ENCODE peak calls at places on chromosomes 16 and 17, in seven cellular contexts. One of them, this sample, is unnamed.

GRCh38 chr17:61659437-61659836 is 68.4 kb upstream of the NACA2 start:
- DNase-seq in K562: no peak
- DNase-seq in body of pancreas: no peak
- DNase-seq in endothelial cell: no peak
- DNase-seq in lung: no peak
- DNase-seq in CD8-positive, alpha-beta T cell: no peak
- DNase-seq in mucosa of descending colon: no peak
- DNase-seq in this sample: no peak

GRCh38 chr16:54059319-54059718 is 227.3 kb downstream of the IRX3 start:
- DNase-seq in body of pancreas: no peak
- DNase-seq in lung: no peak
- DNase-seq in mucosa of descending colon: no peak
- DNase-seq in K562: no peak
- DNase-seq in endothelial cell: no peak
- DNase-seq in CD8-positive, alpha-beta T cell: no peak
- DNase-seq in this sample: no peak

GRCh38 chr16:17223576-17223975 is 247.2 kb downstream of the XYLT1 start:
- DNase-seq in mucosa of descending colon: no peak
- DNase-seq in body of pancreas: no peak
- DNase-seq in K562: no peak
- DNase-seq in CD8-positive, alpha-beta T cell: no peak
- DNase-seq in endothelial cell: no peak
- DNase-seq in lung: no peak
- DNase-seq in this sample: no peak

GRCh38 chr17:38350035-38350434 is 1.6 kb upstream of the SOCS7 start:
- DNase-seq in mucosa of descending colon: no peak
- DNase-seq in CD8-positive, alpha-beta T cell: no peak
- DNase-seq in lung: no peak
- DNase-seq in body of pancreas: no peak
- DNase-seq in K562: no peak
- DNase-seq in endothelial cell: no peak
- DNase-seq in this sample: no peak

GRCh38 chr16:81831722-81832126 is 52.6 kb downstream of the PLCG2 start:
- DNase-seq in endothelial cell: peak
- DNase-seq in lung: peak
- DNase-seq in CD8-positive, alpha-beta T cell: peak
- DNase-seq in body of pancreas: peak
- DNase-seq in mucosa of descending colon: peak
- DNase-seq in K562: peak
- DNase-seq in this sample: no peak

GRCh38 chr17:18138065-18138749 is 29.7 kb downstream of the MYO15A start:
- DNase-seq in CD8-positive, alpha-beta T cell: no peak
- DNase-seq in lung: no peak
- DNase-seq in K562: no peak
- DNase-seq in body of pancreas: no peak
- DNase-seq in mucosa of descending colon: no peak
- DNase-seq in endothelial cell: no peak
- DNase-seq in this sample: no peak

GRCh38 chr16:67284699-67285646 is 5.6 kb downstream of the PLEKHG4 start:
- DNase-seq in mucosa of descending colon: peak
- DNase-seq in body of pancreas: peak
- DNase-seq in endothelial cell: peak
- DNase-seq in CD8-positive, alpha-beta T cell: no peak
- DNase-seq in lung: peak
- DNase-seq in K562: peak
- DNase-seq in this sample: peak

GRCh38 chr17:38579934-38580333 is 25.8 kb downstream of the SRCIN1 start:
- DNase-seq in lung: no peak
- DNase-seq in mucosa of descending colon: no peak
- DNase-seq in endothelial cell: peak
- DNase-seq in body of pancreas: peak
- DNase-seq in CD8-positive, alpha-beta T cell: no peak
- DNase-seq in K562: peak
- DNase-seq in this sample: no peak

GRCh38 chr17:12734852-12735430 is 54.4 kb upstream of the ARHGAP44 start:
- DNase-seq in K562: no peak
- DNase-seq in body of pancreas: no peak
- DNase-seq in endothelial cell: no peak
- DNase-seq in mucosa of descending colon: no peak
- DNase-seq in CD8-positive, alpha-beta T cell: no peak
- DNase-seq in lung: no peak
- DNase-seq in this sample: no peak

GRCh38 chr17:77943971-77944370 is 14.5 kb upstream of the TNRC6C start:
- DNase-seq in endothelial cell: no peak
- DNase-seq in CD8-positive, alpha-beta T cell: no peak
- DNase-seq in K562: no peak
- DNase-seq in body of pancreas: no peak
- DNase-seq in mucosa of descending colon: no peak
- DNase-seq in lung: no peak
- DNase-seq in this sample: no peak

GRCh38 chr16:69654280-69654931 is 72.0 kb downstream of the NQO1 start:
- DNase-seq in endothelial cell: no peak
- DNase-seq in K562: no peak
- DNase-seq in mucosa of descending colon: no peak
- DNase-seq in CD8-positive, alpha-beta T cell: no peak
- DNase-seq in body of pancreas: no peak
- DNase-seq in lung: no peak
- DNase-seq in this sample: no peak

GRCh38 chr16:3113765-3114479 is 1.5 kb downstream of the ZNF205 start:
- DNase-seq in K562: peak
- DNase-seq in CD8-positive, alpha-beta T cell: no peak
- DNase-seq in mucosa of descending colon: no peak
- DNase-seq in endothelial cell: no peak
- DNase-seq in lung: no peak
- DNase-seq in body of pancreas: no peak
- DNase-seq in this sample: no peak

GRCh38 chr16:85462405-85463227 is 150.5 kb upstream of the GSE1 start:
- DNase-seq in CD8-positive, alpha-beta T cell: no peak
- DNase-seq in endothelial cell: no peak
- DNase-seq in K562: peak
- DNase-seq in mucosa of descending colon: no peak
- DNase-seq in body of pancreas: peak
- DNase-seq in lung: no peak
- DNase-seq in this sample: no peak

GRCh38 chr16:4580245-4580644 is 24.1 kb downstream of the C16orf96 start:
- DNase-seq in endothelial cell: no peak
- DNase-seq in CD8-positive, alpha-beta T cell: no peak
- DNase-seq in K562: peak
- DNase-seq in mucosa of descending colon: no peak
- DNase-seq in lung: no peak
- DNase-seq in body of pancreas: peak
- DNase-seq in this sample: no peak

GRCh38 chr17:12745481-12745880 is 43.8 kb upstream of the ARHGAP44 start:
- DNase-seq in endothelial cell: no peak
- DNase-seq in mucosa of descending colon: peak
- DNase-seq in body of pancreas: no peak
- DNase-seq in lung: no peak
- DNase-seq in K562: no peak
- DNase-seq in CD8-positive, alpha-beta T cell: no peak
- DNase-seq in this sample: no peak

GRCh38 chr17:39553326-39553945 is 54.3 kb downstream of the NEUROD2 start:
- DNase-seq in endothelial cell: no peak
- DNase-seq in CD8-positive, alpha-beta T cell: no peak
- DNase-seq in lung: no peak
- DNase-seq in mucosa of descending colon: no peak
- DNase-seq in K562: no peak
- DNase-seq in body of pancreas: no peak
- DNase-seq in this sample: no peak

GRCh38 chr17:17205368-17206148 is 575 bp downstream of the PLD6 start:
- DNase-seq in lung: peak
- DNase-seq in endothelial cell: no peak
- DNase-seq in body of pancreas: peak
- DNase-seq in K562: peak
- DNase-seq in CD8-positive, alpha-beta T cell: no peak
- DNase-seq in mucosa of descending colon: peak
- DNase-seq in this sample: no peak

GRCh38 chr16:85819245-85819644 is 19.8 kb downstream of the COX4I1 start:
- DNase-seq in K562: peak
- DNase-seq in mucosa of descending colon: peak
- DNase-seq in CD8-positive, alpha-beta T cell: peak
- DNase-seq in endothelial cell: peak
- DNase-seq in body of pancreas: peak
- DNase-seq in lung: peak
- DNase-seq in this sample: peak

GRCh38 chr17:40558651-40559015 is 6.6 kb downstream of the CCR7 start:
- DNase-seq in mucosa of descending colon: no peak
- DNase-seq in K562: no peak
- DNase-seq in body of pancreas: no peak
- DNase-seq in lung: no peak
- DNase-seq in endothelial cell: no peak
- DNase-seq in CD8-positive, alpha-beta T cell: no peak
- DNase-seq in this sample: peak

GRCh38 chr17:27361695-27362094 is 67.8 kb downstream of the WSB1 start:
- DNase-seq in lung: no peak
- DNase-seq in body of pancreas: no peak
- DNase-seq in K562: no peak
- DNase-seq in mucosa of descending colon: no peak
- DNase-seq in endothelial cell: no peak
- DNase-seq in CD8-positive, alpha-beta T cell: no peak
- DNase-seq in this sample: no peak

GRCh38 chr16:55283776-55284717 is 40.0 kb upstream of the IRX6 start:
- DNase-seq in endothelial cell: no peak
- DNase-seq in mucosa of descending colon: no peak
- DNase-seq in lung: no peak
- DNase-seq in body of pancreas: no peak
- DNase-seq in K562: no peak
- DNase-seq in CD8-positive, alpha-beta T cell: no peak
- DNase-seq in this sample: no peak

GRCh38 chr16:11757671-11758545 is 15.3 kb upstream of the TXNDC11 start:
- DNase-seq in body of pancreas: no peak
- DNase-seq in mucosa of descending colon: peak
- DNase-seq in K562: no peak
- DNase-seq in endothelial cell: no peak
- DNase-seq in CD8-positive, alpha-beta T cell: no peak
- DNase-seq in lung: no peak
- DNase-seq in this sample: no peak

DNA sequence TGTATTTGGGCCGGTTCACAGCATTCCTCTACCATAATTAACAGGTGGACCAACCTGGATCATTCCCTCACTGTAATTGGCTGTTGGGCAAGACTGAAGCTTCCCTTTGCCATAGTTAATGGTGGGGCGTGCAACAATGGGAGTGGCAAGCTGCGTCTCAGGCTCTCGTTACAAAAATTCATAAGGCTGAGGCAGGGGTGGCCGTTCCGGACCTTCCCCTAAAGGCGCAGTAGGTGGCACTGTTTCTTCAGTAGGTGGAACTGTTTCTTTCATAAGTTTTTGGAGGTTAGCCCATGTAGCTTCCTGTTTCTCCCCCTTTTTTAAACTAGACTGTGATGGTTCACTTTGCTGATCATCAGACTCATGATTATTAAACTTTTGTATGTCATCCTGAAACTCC is 17.0 kb upstream of the TMC5 start:
- DNase-seq in body of pancreas: peak
- DNase-seq in lung: no peak
- DNase-seq in endothelial cell: no peak
- DNase-seq in mucosa of descending colon: no peak
- DNase-seq in CD8-positive, alpha-beta T cell: no peak
- DNase-seq in K562: no peak
- DNase-seq in this sample: no peak
- TF ChIP-seq CTCF in body of pancreas: no peak
- TF ChIP-seq CTCF in lung: no peak
- TF ChIP-seq CTCF in endothelial cell: no peak
- TF ChIP-seq CTCF in mucosa of descending colon: no peak
- TF ChIP-seq CTCF in CD8-positive, alpha-beta T cell: no peak
- TF ChIP-seq CTCF in K562: peak
- TF ChIP-seq CTCF in this sample: no peak

DNA sequence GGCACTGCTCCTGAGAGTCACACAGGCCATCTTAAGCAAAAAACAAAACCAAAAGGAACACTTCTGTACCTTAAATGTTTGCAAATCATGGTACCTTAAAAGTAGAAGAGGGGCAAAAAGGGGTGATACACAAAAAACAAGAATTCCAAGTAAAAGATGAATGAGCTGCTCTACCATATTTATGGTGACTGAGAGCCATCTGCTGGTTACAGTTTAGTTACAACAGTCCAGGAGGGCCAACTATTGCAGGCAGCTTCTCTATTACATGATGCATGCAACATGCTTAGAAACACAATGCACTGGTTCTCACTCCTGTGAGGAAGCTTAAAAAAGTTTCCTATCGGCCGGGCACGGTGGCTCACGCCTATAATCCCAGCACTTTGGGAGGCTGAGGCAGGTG is 53.5 kb downstream of the STX8 start:
- DNase-seq in body of pancreas: no peak
- DNase-seq in lung: no peak
- DNase-seq in CD8-positive, alpha-beta T cell: no peak
- DNase-seq in K562: peak
- DNase-seq in endothelial cell: peak
- DNase-seq in mucosa of descending colon: peak
- DNase-seq in this sample: no peak
- TF ChIP-seq CTCF in body of pancreas: peak
- TF ChIP-seq CTCF in lung: peak
- TF ChIP-seq CTCF in CD8-positive, alpha-beta T cell: no peak
- TF ChIP-seq CTCF in K562: peak
- TF ChIP-seq CTCF in endothelial cell: no peak
- TF ChIP-seq CTCF in mucosa of descending colon: no peak
- TF ChIP-seq CTCF in this sample: peak

GRCh38 chr17:67619555-67619954 is 98.2 kb upstream of the NOL11 start:
- DNase-seq in CD8-positive, alpha-beta T cell: no peak
- DNase-seq in body of pancreas: no peak
- DNase-seq in endothelial cell: no peak
- DNase-seq in K562: no peak
- DNase-seq in lung: no peak
- DNase-seq in mucosa of descending colon: no peak
- DNase-seq in this sample: no peak
- TF ChIP-seq CTCF in CD8-positive, alpha-beta T cell: no peak
- TF ChIP-seq CTCF in body of pancreas: no peak
- TF ChIP-seq CTCF in endothelial cell: no peak
- TF ChIP-seq CTCF in K562: no peak
- TF ChIP-seq CTCF in lung: no peak
- TF ChIP-seq CTCF in mucosa of descending colon: no peak
- TF ChIP-seq CTCF in this sample: no peak

GRCh38 chr17:82101767-82102679 is 4.0 kb upstream of the FASN start:
- DNase-seq in body of pancreas: peak
- DNase-seq in endothelial cell: no peak
- DNase-seq in mucosa of descending colon: no peak
- DNase-seq in lung: no peak
- DNase-seq in CD8-positive, alpha-beta T cell: no peak
- DNase-seq in K562: no peak
- DNase-seq in this sample: no peak
- TF ChIP-seq CTCF in body of pancreas: no peak
- TF ChIP-seq CTCF in endothelial cell: no peak
- TF ChIP-seq CTCF in mucosa of descending colon: no peak
- TF ChIP-seq CTCF in lung: no peak
- TF ChIP-seq CTCF in CD8-positive, alpha-beta T cell: no peak
- TF ChIP-seq CTCF in K562: no peak
- TF ChIP-seq CTCF in this sample: no peak

GRCh38 chr17:71760062-71760720 is 360.6 kb upstream of the SOX9 start:
- DNase-seq in mucosa of descending colon: peak
- DNase-seq in K562: no peak
- DNase-seq in lung: no peak
- DNase-seq in endothelial cell: no peak
- DNase-seq in body of pancreas: no peak
- DNase-seq in CD8-positive, alpha-beta T cell: no peak
- DNase-seq in this sample: no peak
- TF ChIP-seq CTCF in mucosa of descending colon: no peak
- TF ChIP-seq CTCF in K562: no peak
- TF ChIP-seq CTCF in lung: no peak
- TF ChIP-seq CTCF in endothelial cell: no peak
- TF ChIP-seq CTCF in body of pancreas: no peak
- TF ChIP-seq CTCF in CD8-positive, alpha-beta T cell: no peak
- TF ChIP-seq CTCF in this sample: no peak

GRCh38 chr16:88633684-88634140 is 4.7 kb upstream of the IL17C start:
- DNase-seq in endothelial cell: peak
- DNase-seq in K562: peak
- DNase-seq in lung: no peak
- DNase-seq in mucosa of descending colon: peak
- DNase-seq in CD8-positive, alpha-beta T cell: peak
- DNase-seq in body of pancreas: no peak
- DNase-seq in this sample: no peak
- TF ChIP-seq CTCF in endothelial cell: no peak
- TF ChIP-seq CTCF in K562: peak
- TF ChIP-seq CTCF in lung: no peak
- TF ChIP-seq CTCF in mucosa of descending colon: peak
- TF ChIP-seq CTCF in CD8-positive, alpha-beta T cell: no peak
- TF ChIP-seq CTCF in body of pancreas: no peak
- TF ChIP-seq CTCF in this sample: no peak

This sample was measured in progenitor cell of endocrine pancreas.